ENCODE peak calls at places on chromosomes 13 and 19, in nine cellular contexts. A is HCT116, J is thoracic aorta, K is right atrium auricular region, P is tibial artery, E is adrenal gland, Z is brain microvascular endothelial cell, D is OCI-LY7, S is ovary. B is an unnamed sample.

GRCh38 chr13:29959621-29960020 is 109.2 kb upstream of the UBL3 start:
- DNase-seq in K (no peak), J (no peak), E (no peak), Z (no peak), D (no peak), S (no peak), A (no peak), P (no peak), B (no peak)

GRCh38 chr19:48964205-48965032 is 690 bp upstream of the FTL start:
- DNase-seq in E (no peak), A (no peak), K (no peak), D (no peak), P (peak; percentile 57), Z (peak; percentile 45), S (no peak), J (no peak), B (no peak)

GRCh38 chr19:13234518-13234917 is 84.3 kb downstream of the IER2 start:
- DNase-seq in A (peak; percentile 33), K (no peak), D (peak; percentile 74), P (peak; percentile 26), S (no peak), Z (no peak), E (no peak), J (no peak), B (peak; percentile 50)

GRCh38 chr19:47421844-47422395 is 2.6 kb upstream of the MEIS3 start:
- DNase-seq in J (no peak), S (no peak), A (no peak), K (no peak), P (no peak), Z (no peak), E (no peak), D (no peak), B (no peak)

GRCh38 chr13:48233097-48233885 is at the start of gene ITM2B:
- DNase-seq in S (peak; percentile 86), Z (peak; percentile 51), D (peak; percentile 77), J (no peak), E (peak; percentile 77), A (peak; percentile 13), P (peak; percentile 57), K (no peak), B (peak; percentile 79)

GRCh38 chr13:113428871-113429607 is 24.2 kb downstream of the ADPRHL1 start:
- DNase-seq in Z (no peak), P (no peak), A (no peak), J (no peak), D (no peak), S (peak; percentile 12), E (no peak), K (no peak), B (no peak)

GRCh38 chr19:45577111-45577905 is 7.3 kb downstream of the OPA3 start:
- DNase-seq in J (no peak), E (peak; percentile 86), D (no peak), K (no peak), S (no peak), A (no peak), Z (peak; percentile 94), P (no peak), B (peak; percentile 91)

GRCh38 chr19:10831980-10832658 is 3.9 kb downstream of the TMED1 start:
- DNase-seq in D (no peak), P (no peak), A (no peak), J (no peak), S (no peak), K (no peak), Z (no peak), E (no peak), B (no peak)

GRCh38 chr19:44869728-44870470 is 21.2 kb upstream of the TOMM40 start:
- DNase-seq in Z (peak; percentile 94), K (no peak), E (peak; percentile 62), D (no peak), J (no peak), A (no peak), P (peak; percentile 61), S (peak; percentile 57), B (no peak)

GRCh38 chr19:42409477-42409876 is 17.7 kb downstream of the LIPE start:
- DNase-seq in S (no peak), E (peak; percentile 60), J (no peak), A (no peak), Z (no peak), D (no peak), K (no peak), P (no peak), B (no peak)

GRCh38 chr19:4197625-4198466 is 15.4 kb downstream of the ANKRD24 start:
- DNase-seq in J (no peak), A (no peak), D (no peak), S (no peak), P (no peak), K (no peak), E (no peak), Z (no peak), B (no peak)

GRCh38 chr19:21604351-21604926 is 99.0 kb downstream of the ZNF429 start:
- DNase-seq in P (no peak), A (no peak), S (no peak), Z (no peak), E (no peak), K (no peak), D (peak; percentile 42), J (no peak), B (peak; percentile 16)

GRCh38 chr13:94327318-94327717 is 152.2 kb downstream of the DCT start:
- DNase-seq in S (no peak), D (peak; percentile 49), Z (no peak), E (no peak), P (no peak), K (no peak), A (no peak), J (no peak), B (no peak)

GRCh38 chr13:94325148-94325528 is 154.3 kb downstream of the DCT start:
- DNase-seq in A (no peak), D (no peak), Z (no peak), E (no peak), P (no peak), K (no peak), S (no peak), J (no peak), B (no peak)

GRCh38 chr13:94323746-94324408 is 155.6 kb downstream of the DCT start:
- DNase-seq in A (no peak), P (no peak), Z (no peak), E (no peak), S (no peak), D (peak; percentile 32), J (no peak), K (no peak), B (no peak)

GRCh38 chr13:94324409-94325147 is 154.9 kb downstream of the DCT start:
- DNase-seq in S (no peak), E (no peak), Z (no peak), K (no peak), P (no peak), A (no peak), J (no peak), D (no peak), B (no peak)

GRCh38 chr13:94325660-94326059 is 153.8 kb downstream of the DCT start:
- DNase-seq in K (no peak), P (no peak), D (no peak), J (no peak), S (peak; percentile 48), Z (peak; percentile 84), A (no peak), E (peak; percentile 41), B (no peak)
- TF ChIP-seq CTCF in K (no peak), P (no peak), D (no peak), J (no peak), S (no peak), Z (no peak), A (no peak), E (no peak), B (no peak)

GRCh38 chr13:85709072-85709471 is 90.1 kb downstream of the SLITRK6 start:
- DNase-seq in E (no peak), D (no peak), J (no peak), A (no peak), K (no peak), P (no peak), S (no peak), Z (no peak), B (no peak)
- H3K27ac ChIP-seq in E (no peak overlapping the region), D (no peak overlapping the region), J (no peak overlapping the region), A (no peak overlapping the region), K (no peak overlapping the region), P (no peak overlapping the region), S (no peak overlapping the region), Z (no peak overlapping the region), B (no peak overlapping the region)

GRCh38 chr13:45700971-45701900 is 884 bp upstream of the CBY2 start:
- DNase-seq in Z (no peak), S (no peak), E (no peak), K (peak; percentile 16), P (no peak), J (no peak), A (no peak), D (no peak), B (no peak)
- TF ChIP-seq CTCF in Z (peak; percentile 36), S (no peak), E (no peak), K (no peak), P (no peak), J (no peak), A (peak; percentile 49), D (peak; percentile 24), B (no peak)

GRCh38 chr19:55112781-55113569 is 4.5 kb downstream of the PPP1R12C start:
- DNase-seq in S (no peak), J (no peak), K (no peak), E (no peak), D (peak; percentile 87), A (no peak), Z (no peak), P (no peak), B (no peak)

GRCh38 chr19:55111238-55111831 is 6.1 kb downstream of the PPP1R12C start:
- DNase-seq in A (no peak), E (no peak), K (no peak), D (no peak), J (no peak), S (no peak), Z (no peak), P (no peak), B (no peak)

GRCh38 chr19:55113570-55114039 is 3.8 kb downstream of the PPP1R12C start:
- DNase-seq in K (peak; percentile 97), J (peak; percentile 92), E (peak; percentile 89), P (peak; percentile 94), Z (peak; percentile 88), A (no peak), S (peak; percentile 92), D (peak; percentile 60), B (peak; percentile 34)

GRCh38 chr19:55114566-55115145 is 2.8 kb downstream of the PPP1R12C start:
- DNase-seq in S (no peak), D (no peak), P (no peak), A (no peak), K (no peak), J (no peak), Z (no peak), E (no peak), B (no peak)

DNA sequence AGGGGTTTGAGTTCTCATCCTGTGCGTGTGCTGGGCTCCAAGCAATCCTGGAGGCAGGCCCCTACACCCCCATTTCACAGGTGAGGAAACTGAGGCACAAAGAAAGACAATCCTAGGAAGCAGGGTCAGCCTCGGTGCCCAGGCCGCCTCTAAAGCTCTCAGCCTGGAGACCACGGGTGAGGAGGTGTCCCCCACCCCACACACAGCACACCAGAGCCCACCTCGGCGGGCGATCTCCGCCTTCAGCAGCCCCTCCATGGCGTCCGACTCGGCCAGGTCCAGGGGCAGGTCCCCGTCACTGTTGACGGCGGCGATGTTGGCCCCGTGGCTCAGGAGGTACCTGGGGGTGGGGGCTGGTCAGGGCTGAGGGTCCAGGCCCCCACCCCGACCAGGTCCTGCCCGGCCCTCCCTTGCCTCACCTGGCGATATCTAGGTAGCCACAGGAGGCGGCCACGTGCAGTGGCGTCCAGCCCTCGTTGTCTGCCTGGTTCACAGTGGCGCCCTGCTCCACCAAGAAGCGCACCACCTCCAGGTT is 5.1 kb downstream of the PPP1R12C start:
- DNase-seq in Z (no peak), K (no peak), J (no peak), S (no peak), P (no peak), D (no peak), A (no peak), E (no peak), B (no peak)
- H3K27ac ChIP-seq in Z (no peak overlapping the region), K (peak overlapping the region; percentile 96), J (peak overlapping the region; percentile 92), S (peak overlapping the region; percentile 87), P (peak overlapping the region; percentile 92), D (peak overlapping the region; percentile 84), A (no peak overlapping the region), E (no peak overlapping the region), B (no peak overlapping the region)

B was measured in RWPE1.